ENCODE peak calls at places on chromosomes 12 and 14, in nine cellular contexts. One of them, this sample, is unnamed.

GRCh38 chr12:94445662-94446061 is 14.0 kb downstream of the CEP83 start:
- DNase-seq in PC-3: peak
- DNase-seq in stomach: no peak
- DNase-seq in tibial artery: no peak
- DNase-seq in endothelial cell of umbilical vein: no peak
- DNase-seq in coronary artery: no peak
- DNase-seq in cardiac muscle cell: peak
- DNase-seq in naive thymus-derived CD4-positive, alpha-beta T cell: no peak
- DNase-seq in OCI-LY7: no peak
- DNase-seq in this sample: no peak

GRCh38 chr14:80447396-80447795 is 236.1 kb upstream of the DIO2 start:
- DNase-seq in naive thymus-derived CD4-positive, alpha-beta T cell: no peak
- DNase-seq in tibial artery: no peak
- DNase-seq in coronary artery: no peak
- DNase-seq in OCI-LY7: no peak
- DNase-seq in endothelial cell of umbilical vein: no peak
- DNase-seq in PC-3: peak
- DNase-seq in cardiac muscle cell: peak
- DNase-seq in stomach: no peak
- DNase-seq in this sample: no peak

GRCh38 chr14:93343266-93343665 is 3.7 kb upstream of the COX8C start:
- DNase-seq in naive thymus-derived CD4-positive, alpha-beta T cell: no peak
- DNase-seq in endothelial cell of umbilical vein: no peak
- DNase-seq in PC-3: no peak
- DNase-seq in coronary artery: no peak
- DNase-seq in stomach: no peak
- DNase-seq in cardiac muscle cell: no peak
- DNase-seq in tibial artery: no peak
- DNase-seq in OCI-LY7: no peak
- DNase-seq in this sample: no peak

GRCh38 chr14:21978184-21978998 is 304.8 kb upstream of the OR4E1 start:
- DNase-seq in cardiac muscle cell: peak
- DNase-seq in naive thymus-derived CD4-positive, alpha-beta T cell: peak
- DNase-seq in OCI-LY7: peak
- DNase-seq in coronary artery: no peak
- DNase-seq in endothelial cell of umbilical vein: peak
- DNase-seq in PC-3: peak
- DNase-seq in stomach: peak
- DNase-seq in tibial artery: no peak
- DNase-seq in this sample: peak

GRCh38 chr14:53011053-53011462 is 60.2 kb upstream of the FERMT2 start:
- DNase-seq in stomach: peak
- DNase-seq in cardiac muscle cell: peak
- DNase-seq in tibial artery: peak
- DNase-seq in endothelial cell of umbilical vein: no peak
- DNase-seq in OCI-LY7: no peak
- DNase-seq in PC-3: peak
- DNase-seq in coronary artery: peak
- DNase-seq in naive thymus-derived CD4-positive, alpha-beta T cell: no peak
- DNase-seq in this sample: no peak

GRCh38 chr12:28998662-28999120 is 150.4 kb upstream of the FAR2 start:
- DNase-seq in coronary artery: no peak
- DNase-seq in cardiac muscle cell: peak
- DNase-seq in endothelial cell of umbilical vein: peak
- DNase-seq in tibial artery: no peak
- DNase-seq in PC-3: peak
- DNase-seq in naive thymus-derived CD4-positive, alpha-beta T cell: no peak
- DNase-seq in stomach: no peak
- DNase-seq in OCI-LY7: no peak
- DNase-seq in this sample: peak

GRCh38 chr12:95701275-95701674 is 89.3 kb downstream of the NTN4 start:
- DNase-seq in OCI-LY7: no peak
- DNase-seq in coronary artery: no peak
- DNase-seq in stomach: no peak
- DNase-seq in cardiac muscle cell: no peak
- DNase-seq in tibial artery: no peak
- DNase-seq in PC-3: no peak
- DNase-seq in endothelial cell of umbilical vein: peak
- DNase-seq in naive thymus-derived CD4-positive, alpha-beta T cell: no peak
- DNase-seq in this sample: no peak

GRCh38 chr14:100898935-100899840 is 4.3 kb downstream of the RTL1 start:
- DNase-seq in PC-3: no peak
- DNase-seq in tibial artery: peak
- DNase-seq in endothelial cell of umbilical vein: peak
- DNase-seq in naive thymus-derived CD4-positive, alpha-beta T cell: no peak
- DNase-seq in coronary artery: peak
- DNase-seq in OCI-LY7: no peak
- DNase-seq in stomach: no peak
- DNase-seq in cardiac muscle cell: peak
- DNase-seq in this sample: no peak

GRCh38 chr12:54442071-54442470 is 23.0 kb upstream of the ITGA5 start:
- DNase-seq in stomach: no peak
- DNase-seq in tibial artery: no peak
- DNase-seq in cardiac muscle cell: no peak
- DNase-seq in OCI-LY7: no peak
- DNase-seq in PC-3: no peak
- DNase-seq in coronary artery: no peak
- DNase-seq in endothelial cell of umbilical vein: no peak
- DNase-seq in naive thymus-derived CD4-positive, alpha-beta T cell: no peak
- DNase-seq in this sample: no peak

GRCh38 chr12:2796187-2796663 is 1.5 kb downstream of the FKBP4 start:
- DNase-seq in endothelial cell of umbilical vein: no peak
- DNase-seq in PC-3: peak
- DNase-seq in cardiac muscle cell: no peak
- DNase-seq in tibial artery: no peak
- DNase-seq in OCI-LY7: no peak
- DNase-seq in stomach: no peak
- DNase-seq in naive thymus-derived CD4-positive, alpha-beta T cell: no peak
- DNase-seq in coronary artery: no peak
- DNase-seq in this sample: no peak

GRCh38 chr12:105561981-105562726 is 231.7 kb downstream of the C12orf75 start:
- DNase-seq in OCI-LY7: no peak
- DNase-seq in tibial artery: no peak
- DNase-seq in naive thymus-derived CD4-positive, alpha-beta T cell: no peak
- DNase-seq in coronary artery: no peak
- DNase-seq in endothelial cell of umbilical vein: peak
- DNase-seq in stomach: peak
- DNase-seq in cardiac muscle cell: peak
- DNase-seq in PC-3: peak
- DNase-seq in this sample: no peak

GRCh38 chr12:66354291-66354690 is 52.0 kb downstream of the HELB start:
- DNase-seq in naive thymus-derived CD4-positive, alpha-beta T cell: no peak
- DNase-seq in stomach: no peak
- DNase-seq in coronary artery: no peak
- DNase-seq in cardiac muscle cell: no peak
- DNase-seq in endothelial cell of umbilical vein: no peak
- DNase-seq in tibial artery: no peak
- DNase-seq in PC-3: no peak
- DNase-seq in OCI-LY7: no peak
- DNase-seq in this sample: no peak

DNA sequence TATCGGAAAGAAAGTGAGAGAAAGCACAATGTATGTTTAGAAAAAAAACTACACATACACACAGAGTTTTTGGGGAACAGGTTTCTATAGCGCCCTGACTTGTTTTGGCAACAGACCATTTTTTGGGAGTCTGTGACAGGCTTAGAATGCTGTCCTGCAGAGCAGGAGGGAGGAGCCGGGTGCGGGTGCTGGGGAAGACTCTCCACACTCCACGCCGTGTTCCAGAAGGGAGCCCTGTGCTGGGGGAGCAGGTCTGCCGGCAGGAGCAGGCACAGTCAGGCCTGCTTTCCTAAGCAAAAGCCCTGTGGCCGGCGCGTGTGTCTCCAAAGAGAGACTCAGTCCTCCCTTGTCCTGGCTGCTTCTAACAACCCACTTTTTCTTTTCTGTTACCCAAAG is 26.5 kb downstream of the CD9 start:
- DNase-seq in tibial artery: peak
- DNase-seq in PC-3: no peak
- DNase-seq in coronary artery: no peak
- DNase-seq in endothelial cell of umbilical vein: no peak
- DNase-seq in cardiac muscle cell: peak
- DNase-seq in OCI-LY7: no peak
- DNase-seq in naive thymus-derived CD4-positive, alpha-beta T cell: no peak
- DNase-seq in stomach: no peak
- DNase-seq in this sample: no peak
- H3K4me3 ChIP-seq in tibial artery: peak
- H3K4me3 ChIP-seq in PC-3: no peak
- H3K4me3 ChIP-seq in coronary artery: peak
- H3K4me3 ChIP-seq in endothelial cell of umbilical vein: no peak
- H3K4me3 ChIP-seq in cardiac muscle cell: no peak
- H3K4me3 ChIP-seq in OCI-LY7: no peak
- H3K4me3 ChIP-seq in naive thymus-derived CD4-positive, alpha-beta T cell: no peak
- H3K4me3 ChIP-seq in stomach: no peak
- H3K4me3 ChIP-seq in this sample: no peak

DNA sequence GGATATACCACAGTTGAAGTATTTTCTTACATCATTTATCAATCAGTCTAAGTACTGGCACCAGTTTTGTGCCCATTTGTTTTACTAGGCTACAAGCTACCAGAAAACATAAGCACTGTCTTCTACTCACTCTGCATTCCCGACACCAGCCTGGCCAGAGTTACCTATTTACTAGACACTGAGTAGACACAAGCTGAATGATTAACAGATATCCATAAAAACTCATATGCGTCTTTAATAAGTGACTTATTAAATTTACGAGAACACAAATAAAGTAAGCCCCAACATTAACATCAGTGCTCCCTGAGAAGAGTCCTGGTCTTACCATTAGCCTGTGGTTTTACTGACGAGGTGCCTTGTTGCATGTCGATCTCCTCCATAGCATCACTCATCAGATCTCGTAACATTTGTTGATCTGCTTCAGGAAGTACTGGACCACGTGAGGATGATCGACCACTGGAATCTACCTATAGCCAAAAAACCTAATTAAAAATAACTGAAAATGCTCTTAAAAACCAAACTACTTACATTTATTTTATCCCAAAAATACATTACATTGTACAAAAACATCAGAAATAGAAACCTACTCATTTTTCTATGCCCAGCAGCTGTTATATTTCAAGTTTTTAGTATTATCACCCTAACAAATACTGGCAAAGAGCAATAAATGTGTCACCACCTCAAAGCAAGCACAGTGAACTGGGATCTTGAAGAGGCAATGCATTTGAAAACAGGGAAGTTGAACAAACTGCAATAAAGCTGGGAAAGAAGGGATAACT is 53.3 kb downstream of the BDKRB1 start:
- DNase-seq in stomach: no peak
- DNase-seq in PC-3: no peak
- DNase-seq in cardiac muscle cell: no peak
- DNase-seq in naive thymus-derived CD4-positive, alpha-beta T cell: no peak
- DNase-seq in OCI-LY7: no peak
- DNase-seq in endothelial cell of umbilical vein: no peak
- DNase-seq in tibial artery: no peak
- DNase-seq in coronary artery: no peak
- DNase-seq in this sample: no peak
- H3K4me3 ChIP-seq in stomach: no peak
- H3K4me3 ChIP-seq in PC-3: no peak
- H3K4me3 ChIP-seq in cardiac muscle cell: no peak
- H3K4me3 ChIP-seq in naive thymus-derived CD4-positive, alpha-beta T cell: no peak
- H3K4me3 ChIP-seq in OCI-LY7: no peak
- H3K4me3 ChIP-seq in endothelial cell of umbilical vein: no peak
- H3K4me3 ChIP-seq in tibial artery: no peak
- H3K4me3 ChIP-seq in coronary artery: no peak
- H3K4me3 ChIP-seq in this sample: no peak

GRCh38 chr12:34219046-34219770 is 196.9 kb downstream of the ALG10 start:
- DNase-seq in tibial artery: no peak
- DNase-seq in coronary artery: no peak
- DNase-seq in cardiac muscle cell: no peak
- DNase-seq in stomach: no peak
- DNase-seq in OCI-LY7: no peak
- DNase-seq in endothelial cell of umbilical vein: no peak
- DNase-seq in PC-3: no peak
- DNase-seq in naive thymus-derived CD4-positive, alpha-beta T cell: no peak
- DNase-seq in this sample: no peak
- H3K4me3 ChIP-seq in tibial artery: peak
- H3K4me3 ChIP-seq in coronary artery: peak
- H3K4me3 ChIP-seq in cardiac muscle cell: no peak
- H3K4me3 ChIP-seq in stomach: peak
- H3K4me3 ChIP-seq in OCI-LY7: no peak
- H3K4me3 ChIP-seq in endothelial cell of umbilical vein: no peak
- H3K4me3 ChIP-seq in PC-3: peak
- H3K4me3 ChIP-seq in naive thymus-derived CD4-positive, alpha-beta T cell: peak
- H3K4me3 ChIP-seq in this sample: no peak

GRCh38 chr12:104458645-104459555 is 2.2 kb downstream of the CHST11 start:
- DNase-seq in cardiac muscle cell: peak
- DNase-seq in tibial artery: no peak
- DNase-seq in naive thymus-derived CD4-positive, alpha-beta T cell: peak
- DNase-seq in stomach: no peak
- DNase-seq in endothelial cell of umbilical vein: peak
- DNase-seq in PC-3: no peak
- DNase-seq in OCI-LY7: no peak
- DNase-seq in coronary artery: no peak
- DNase-seq in this sample: no peak

GRCh38 chr12:104460973-104461693 is 4.4 kb downstream of the CHST11 start:
- DNase-seq in naive thymus-derived CD4-positive, alpha-beta T cell: no peak
- DNase-seq in PC-3: no peak
- DNase-seq in stomach: no peak
- DNase-seq in coronary artery: no peak
- DNase-seq in OCI-LY7: no peak
- DNase-seq in endothelial cell of umbilical vein: peak
- DNase-seq in tibial artery: no peak
- DNase-seq in cardiac muscle cell: no peak
- DNase-seq in this sample: peak

GRCh38 chr12:104457746-104458644 is 1.2 kb downstream of the CHST11 start:
- DNase-seq in OCI-LY7: peak
- DNase-seq in stomach: peak
- DNase-seq in PC-3: peak
- DNase-seq in endothelial cell of umbilical vein: peak
- DNase-seq in tibial artery: peak
- DNase-seq in coronary artery: no peak
- DNase-seq in naive thymus-derived CD4-positive, alpha-beta T cell: peak
- DNase-seq in cardiac muscle cell: no peak
- DNase-seq in this sample: no peak

GRCh38 chr12:104460041-104460757 is 3.5 kb downstream of the CHST11 start:
- DNase-seq in cardiac muscle cell: no peak
- DNase-seq in coronary artery: no peak
- DNase-seq in OCI-LY7: no peak
- DNase-seq in stomach: no peak
- DNase-seq in tibial artery: no peak
- DNase-seq in endothelial cell of umbilical vein: no peak
- DNase-seq in PC-3: no peak
- DNase-seq in naive thymus-derived CD4-positive, alpha-beta T cell: no peak
- DNase-seq in this sample: no peak

GRCh38 chr12:104459556-104459909 is 2.8 kb downstream of the CHST11 start:
- DNase-seq in endothelial cell of umbilical vein: no peak
- DNase-seq in OCI-LY7: no peak
- DNase-seq in cardiac muscle cell: no peak
- DNase-seq in PC-3: no peak
- DNase-seq in naive thymus-derived CD4-positive, alpha-beta T cell: no peak
- DNase-seq in coronary artery: no peak
- DNase-seq in tibial artery: no peak
- DNase-seq in stomach: no peak
- DNase-seq in this sample: no peak
- H3K4me3 ChIP-seq in endothelial cell of umbilical vein: peak
- H3K4me3 ChIP-seq in OCI-LY7: peak
- H3K4me3 ChIP-seq in cardiac muscle cell: peak
- H3K4me3 ChIP-seq in PC-3: peak
- H3K4me3 ChIP-seq in naive thymus-derived CD4-positive, alpha-beta T cell: peak
- H3K4me3 ChIP-seq in coronary artery: peak
- H3K4me3 ChIP-seq in tibial artery: peak
- H3K4me3 ChIP-seq in stomach: peak
- H3K4me3 ChIP-seq in this sample: peak

This sample was measured in Jurkat, Clone E6-1.